ENCODE peak calls at places on chromosomes 2 and 18, in seven cellular contexts. A is colonic mucosa, G is endothelial cell of umbilical vein, N is LoVo, Q is NCI-H510A treated with DMSO at 0.1 percent for 48 hours, S is tibial nerve, L is NCI-H69. U is an unnamed sample.

GRCh38 chr18:8788503-8789429 is 83.4 kb downstream of the MTCL1 start:
- DNase-seq in S (no peak), Q (no peak), N (no peak), A (no peak), G (no peak), L (no peak), U (no peak)

GRCh38 chr18:36756262-36756661 is 72.5 kb downstream of the TPGS2 start:
- DNase-seq in S (no peak), L (peak), A (no peak), N (peak), Q (no peak), G (no peak), U (no peak)

GRCh38 chr2:118279005-118279404 is 190.7 kb downstream of the INSIG2 start:
- DNase-seq in S (no peak), A (no peak), L (no peak), N (no peak), G (no peak), Q (no peak), U (no peak)

GRCh38 chr2:172091626-172092566 is 6.6 kb downstream of the DLX1 start:
- DNase-seq in N (no peak), L (peak), A (no peak), G (no peak), Q (no peak), S (no peak), U (no peak)

GRCh38 chr2:181798022-181798421 is 93.5 kb upstream of the ITPRID2 start:
- DNase-seq in N (no peak), Q (no peak), G (no peak), L (no peak), A (no peak), S (no peak), U (no peak)

GRCh38 chr2:127217470-127218325 is 2.4 kb downstream of the CYP27C1 start:
- DNase-seq in G (peak), S (no peak), L (peak), Q (no peak), A (no peak), N (peak), U (no peak)

GRCh38 chr2:16614314-16614860 is 51.2 kb downstream of the CYRIA start:
- DNase-seq in S (no peak), A (no peak), L (peak), G (peak), Q (peak), N (no peak), U (no peak)

GRCh38 chr2:177275671-177276070 is 11.1 kb upstream of the NFE2L2 start:
- DNase-seq in L (no peak), G (peak), N (no peak), S (no peak), Q (no peak), A (no peak), U (no peak)

GRCh38 chr2:237254369-237254861 is 159.5 kb downstream of the COL6A3 start:
- DNase-seq in L (no peak), G (no peak), S (no peak), A (no peak), Q (no peak), N (no peak), U (no peak)

GRCh38 chr2:7022486-7022885 is 105.3 kb downstream of the RNF144A start:
- DNase-seq in S (peak), L (no peak), A (no peak), Q (no peak), G (no peak), N (no peak), U (no peak)

GRCh38 chr2:206230060-206230890 is 44.2 kb upstream of the ZDBF2 start:
- DNase-seq in S (no peak), A (no peak), L (peak), N (no peak), Q (peak), G (no peak), U (no peak)

GRCh38 chr18:25132786-25133496 is 219.0 kb downstream of the ZNF521 start:
- DNase-seq in Q (no peak), L (peak), G (no peak), A (no peak), N (no peak), S (no peak), U (no peak)

GRCh38 chr2:28782423-28782822 is 28.2 kb upstream of the SPDYA start:
- DNase-seq in G (no peak), Q (no peak), S (no peak), N (no peak), A (no peak), L (no peak), U (no peak)

GRCh38 chr2:192090878-192091277 is 103.9 kb downstream of the TMEFF2 start:
- DNase-seq in N (no peak), S (no peak), Q (peak), L (peak), A (no peak), G (no peak), U (no peak)

GRCh38 chr2:15265889-15266288 is 295.2 kb downstream of the NBAS start:
- DNase-seq in L (no peak), A (no peak), N (no peak), S (no peak), G (no peak), Q (no peak), U (no peak)

GRCh38 chr2:90207454-90208058 is 1516.1 kb downstream of the RPIA start:
- DNase-seq in Q (no peak), A (no peak), G (no peak), L (no peak), S (no peak), N (peak), U (no peak)

GRCh38 chr2:109170645-109171044 is 41.6 kb downstream of the SH3RF3 start:
- DNase-seq in A (no peak), L (peak), G (no peak), N (no peak), Q (peak), S (no peak), U (no peak)

GRCh38 chr18:43049021-43049420 is 66.5 kb downstream of the RIT2 start:
- DNase-seq in S (peak), A (no peak), L (no peak), Q (no peak), G (no peak), N (no peak), U (no peak)

GRCh38 chr2:160271166-160272086 is 71.4 kb upstream of the ITGB6 start:
- DNase-seq in N (no peak), S (no peak), Q (no peak), A (no peak), G (peak), L (no peak), U (no peak)

GRCh38 chr18:2717407-2717806 is 61.9 kb downstream of the SMCHD1 start:
- DNase-seq in G (no peak), A (no peak), N (no peak), L (no peak), S (no peak), Q (no peak), U (no peak)

GRCh38 chr2:31002510-31002909 is 135.7 kb downstream of the GALNT14 start:
- DNase-seq in G (no peak), A (no peak), N (no peak), L (peak), S (no peak), Q (no peak), U (no peak)

GRCh38 chr2:232310189-232310588 is 68.4 kb upstream of the ALPP start:
- DNase-seq in S (no peak), A (no peak), G (no peak), N (no peak), Q (no peak), L (no peak), U (no peak)

GRCh38 chr2:42581257-42581656 is 12.8 kb downstream of the MTA3 start:
- DNase-seq in L (no peak), S (no peak), G (no peak), N (no peak), Q (no peak), A (no peak), U (no peak)

GRCh38 chr2:241188386-241189092 is at the start of gene ANO7:
- DNase-seq in A (peak), L (peak), G (no peak), S (no peak), N (no peak), Q (peak), U (no peak)

GRCh38 chr2:108370080-108370479 is 7.7 kb upstream of the SULT1C4 start:
- DNase-seq in A (no peak), L (peak), N (peak), Q (no peak), S (no peak), G (no peak), U (no peak)

GRCh38 chr2:88074854-88075292 is 7.2 kb downstream of the SMYD1 start:
- DNase-seq in S (no peak), Q (no peak), A (no peak), N (no peak), G (no peak), L (no peak), U (no peak)

GRCh38 chr2:46095821-46096220 is 201.4 kb upstream of the EPAS1 start:
- DNase-seq in S (no peak), Q (no peak), N (no peak), G (no peak), L (no peak), A (no peak), U (no peak)

GRCh38 chr2:60104514-60105501 is 448.6 kb downstream of the BCL11A start:
- DNase-seq in S (no peak), N (no peak), G (no peak), L (no peak), Q (no peak), A (no peak), U (no peak)

GRCh38 chr18:24270358-24270936 is 127.2 kb downstream of the OSBPL1A start:
- DNase-seq in L (no peak), Q (no peak), N (no peak), G (no peak), A (no peak), S (no peak), U (no peak)

GRCh38 chr2:25324905-25325592 is 16.7 kb downstream of the DNMT3A start:
- DNase-seq in Q (no peak), A (no peak), N (no peak), S (peak), G (no peak), L (no peak), U (no peak)

GRCh38 chr2:974054-974453 is 23.4 kb downstream of the SNTG2 start:
- DNase-seq in S (no peak), G (no peak), A (no peak), Q (no peak), L (no peak), N (no peak), U (no peak)

GRCh38 chr2:138212434-138212833 is 248.2 kb downstream of the HNMT start:
- DNase-seq in L (no peak), S (no peak), Q (no peak), G (no peak), A (no peak), N (no peak), U (no peak)

GRCh38 chr2:157725856-157726255 is 97.2 kb upstream of the ACVR1C start:
- DNase-seq in G (no peak), N (no peak), Q (no peak), L (no peak), A (no peak), S (no peak), U (no peak)

GRCh38 chr2:35973132-35973736 is 382.3 kb upstream of the CRIM1 start:
- DNase-seq in N (peak), L (peak), A (no peak), S (no peak), Q (no peak), G (peak), U (no peak)

GRCh38 chr2:37794717-37795116 is 123.3 kb upstream of the CDC42EP3 start:
- DNase-seq in S (no peak), G (no peak), L (no peak), N (no peak), A (no peak), Q (no peak), U (no peak)

U was measured in iPS DF 6.9.